ENCODE peak calls at places on chromosomes 6 and 20, in ten cellular contexts. W, Z, G, O, Y, K, A, N, V and X are unnamed samples.

GRCh38 chr6:47181681-47182080 is 128.0 kb downstream of the TNFRSF21 start:
- DNase-seq in W (no peak), Z (no peak), G (no peak), O (no peak), Y (no peak), K (no peak), A (no peak), N (no peak), V (no peak), X (no peak)

GRCh38 chr6:53873922-53874321 is 79.1 kb downstream of the LRRC1 start:
- DNase-seq in W (no peak), Z (no peak), G (no peak), O (no peak), Y (no peak), K (no peak), A (no peak), N (peak; percentile 17), V (no peak), X (no peak)

GRCh38 chr6:119446623-119447008 is 97.1 kb upstream of the MAN1A1 start:
- DNase-seq in W (peak; percentile 13), Z (no peak), G (no peak), O (peak; percentile 91), Y (no peak), K (no peak), A (peak; percentile 41), N (peak; percentile 41), V (no peak), X (no peak)

GRCh38 chr6:89371849-89372505 is 19.5 kb upstream of the UBE2J1 start:
- DNase-seq in W (peak; percentile 78), Z (peak; percentile 76), G (peak; percentile 85), O (no peak), Y (peak; percentile 85), K (peak; percentile 83), A (peak; percentile 80), N (peak; percentile 61), V (peak; percentile 88), X (peak; percentile 85)

GRCh38 chr20:32067234-32067821 is 15.3 kb downstream of the HCK start:
- DNase-seq in W (no peak), Z (no peak), G (no peak), O (peak; percentile 90), Y (no peak), K (no peak), A (no peak), N (peak; percentile 95), V (no peak), X (no peak)

GRCh38 chr6:100366419-100366818 is 98.3 kb downstream of the SIM1 start:
- DNase-seq in W (no peak), Z (no peak), G (no peak), O (peak; percentile 19), Y (no peak), K (no peak), A (no peak), N (peak; percentile 69), V (no peak), X (no peak)

GRCh38 chr20:57030611-57031600 is 235.5 kb downstream of the BMP7 start:
- DNase-seq in W (no peak), Z (no peak), G (no peak), O (peak; percentile 65), Y (no peak), K (no peak), A (no peak), N (peak; percentile 93), V (no peak), X (no peak)

GRCh38 chr20:8764289-8764962 is 304.5 kb upstream of the PLCB4 start:
- DNase-seq in W (no peak), Z (no peak), G (no peak), O (no peak), Y (no peak), K (no peak), A (no peak), N (peak; percentile 34), V (no peak), X (no peak)

GRCh38 chr20:9610665-9611064 is 96.3 kb downstream of the LAMP5 start:
- DNase-seq in W (no peak), Z (no peak), G (no peak), O (no peak), Y (no peak), K (no peak), A (no peak), N (no peak), V (no peak), X (no peak)

GRCh38 chr20:1012359-1013168 is 10.5 kb upstream of the RSPO4 start:
- DNase-seq in W (no peak), Z (no peak), G (no peak), O (no peak), Y (no peak), K (no peak), A (no peak), N (no peak), V (no peak), X (no peak)

GRCh38 chr6:43062818-43063217 is 3.4 kb downstream of the KLC4 start:
- DNase-seq in W (no peak), Z (no peak), G (no peak), O (no peak), Y (no peak), K (no peak), A (no peak), N (no peak), V (no peak), X (no peak)

GRCh38 chr20:4813839-4814695 is 92.4 kb downstream of the PRND start:
- DNase-seq in W (no peak), Z (no peak), G (no peak), O (no peak), Y (no peak), K (no peak), A (no peak), N (no peak), V (no peak), X (no peak)